ENCODE peak calls at places on chromosomes 3 and 15, in five cellular contexts. K, T, V, B and A are unnamed samples.

GRCh38 chr15:43215961-43216360 is 4.9 kb downstream of the EPB42 start:
- DNase-seq in B (peak; percentile 72), K (no peak), V (no peak), T (no peak), A (no peak)

GRCh38 chr3:40337136-40338108 is 27.9 kb downstream of the EIF1B start:
- DNase-seq in V (no peak), K (no peak), B (no peak), T (no peak), A (no peak)

GRCh38 chr3:38487323-38487722 is 8.8 kb upstream of the EXOG start:
- DNase-seq in T (no peak), V (no peak), B (no peak), K (no peak), A (no peak)

GRCh38 chr15:67142142-67143092 is 77.0 kb downstream of the SMAD3 start:
- DNase-seq in V (peak; percentile 94), K (no peak), T (no peak), B (peak; percentile 57), A (no peak)

GRCh38 chr15:60477991-60478632 is 830 bp downstream of the ICE2 start:
- DNase-seq in K (no peak), B (peak; percentile 6), V (peak; percentile 64), T (no peak), A (no peak)

GRCh38 chr15:60634815-60635214 is 155.9 kb upstream of the ICE2 start:
- DNase-seq in K (no peak), V (no peak), T (no peak), B (peak; percentile 45), A (no peak)

GRCh38 chr3:132874701-132875100 is 152.5 kb upstream of the NPHP3 start:
- DNase-seq in K (no peak), B (no peak), T (no peak), V (no peak), A (no peak)

GRCh38 chr15:88834211-88834812 is 31.1 kb downstream of the ACAN start:
- DNase-seq in B (peak; percentile 27), T (peak; percentile 13), V (peak; percentile 50), K (peak; percentile 50), A (peak; percentile 72)

GRCh38 chr15:32656091-32656860 is 14.8 kb downstream of the SCG5 start:
- DNase-seq in V (no peak), T (no peak), B (no peak), K (no peak), A (no peak)

GRCh38 chr15:90564109-90564508 is 34.4 kb downstream of the CRTC3 start:
- DNase-seq in B (no peak), T (no peak), V (no peak), K (no peak), A (no peak)

GRCh38 chr3:123423026-123423425 is 25.9 kb downstream of the ADCY5 start:
- DNase-seq in B (no peak), V (no peak), K (no peak), T (no peak), A (no peak)

GRCh38 chr3:25817107-25817506 is 27.2 kb downstream of the OXSM start:
- DNase-seq in T (no peak), V (no peak), B (no peak), K (no peak), A (no peak)

GRCh38 chr3:172592898-172593669 is 69.9 kb upstream of the TNFSF10 start:
- DNase-seq in V (no peak), K (no peak), T (no peak), B (peak; percentile 23), A (no peak)

GRCh38 chr3:27657871-27658270 is 64.3 kb downstream of the EOMES start:
- DNase-seq in B (no peak), K (no peak), T (no peak), V (no peak), A (no peak)

GRCh38 chr3:186360779-186361178 is 1.3 kb downstream of the DGKG start:
- DNase-seq in T (no peak), B (no peak), K (peak; percentile 24), V (no peak), A (peak; percentile 39)

GRCh38 chr15:55327392-55327791 is 8.4 kb downstream of the PIGB start:
- DNase-seq in V (no peak), K (no peak), T (no peak), B (no peak), A (no peak)

GRCh38 chr3:50122661-50123391 is 32.3 kb upstream of the SEMA3F start:
- DNase-seq in T (no peak), B (no peak), K (no peak), V (no peak), A (no peak)

GRCh38 chr3:177618873-177619771 is 421.8 kb upstream of the TBL1XR1 start:
- DNase-seq in T (no peak), V (no peak), B (no peak), K (no peak), A (no peak)

GRCh38 chr3:32575451-32575850 is 4.8 kb upstream of the DYNC1LI1 start:
- DNase-seq in V (peak; percentile 35), B (peak; percentile 47), K (no peak), T (no peak), A (no peak)

GRCh38 chr3:159996018-159996417 is 7.4 kb downstream of the IL12A start:
- DNase-seq in B (no peak), K (no peak), T (no peak), V (no peak), A (no peak)

GRCh38 chr3:124885466-124886167 is 1.5 kb downstream of the ITGB5 start:
- DNase-seq in B (no peak), K (peak; percentile 26), V (peak; percentile 56), T (no peak), A (peak; percentile 51)

GRCh38 chr3:43581343-43581742 is 40.5 kb downstream of the ANO10 start:
- DNase-seq in V (no peak), T (no peak), B (no peak), K (no peak), A (no peak)

GRCh38 chr3:10753964-10754363 is 62.1 kb upstream of the SLC6A11 start:
- DNase-seq in T (no peak), V (peak; percentile 28), B (peak; percentile 73), K (peak; percentile 66), A (peak; percentile 83)

GRCh38 chr15:57541805-57542504 is 49.7 kb upstream of the MYZAP start:
- DNase-seq in T (no peak), K (peak; percentile 57), V (peak; percentile 76), B (peak; percentile 84), A (peak; percentile 67)

GRCh38 chr15:63942486-63943365 is 103.6 kb downstream of the DAPK2 start:
- DNase-seq in V (no peak), B (no peak), T (no peak), K (no peak), A (peak; percentile 20)

GRCh38 chr3:113496924-113497323 is 18.0 kb downstream of the SPICE1 start:
- DNase-seq in T (no peak), V (peak; percentile 61), K (no peak), B (no peak), A (no peak)

GRCh38 chr3:145411605-145412004 is 749.4 kb downstream of the PLOD2 start:
- DNase-seq in V (no peak), T (no peak), B (no peak), K (no peak), A (no peak)

GRCh38 chr3:47617061-47618010 is 38.7 kb upstream of the CSPG5 start:
- DNase-seq in T (no peak), K (no peak), B (no peak), V (peak; percentile 50), A (no peak)

GRCh38 chr3:139541156-139541897 is 1.8 kb upstream of the RBP1 start:
- DNase-seq in K (no peak), B (no peak), V (no peak), T (no peak), A (no peak)

GRCh38 chr3:58038675-58039302 is 30.6 kb downstream of the FLNB start:
- DNase-seq in K (no peak), V (no peak), T (no peak), B (peak; percentile 56), A (no peak)

GRCh38 chr3:58039609-58040008 is 31.4 kb downstream of the FLNB start:
- DNase-seq in V (no peak), K (no peak), B (no peak), T (no peak), A (no peak)

GRCh38 chr3:58036287-58037032 is 28.2 kb downstream of the FLNB start:
- DNase-seq in V (no peak), K (no peak), B (peak; percentile 32), T (no peak), A (no peak)

GRCh38 chr3:58035512-58035867 is 27.3 kb downstream of the FLNB start:
- DNase-seq in K (no peak), T (no peak), B (no peak), V (no peak), A (no peak)

DNA sequence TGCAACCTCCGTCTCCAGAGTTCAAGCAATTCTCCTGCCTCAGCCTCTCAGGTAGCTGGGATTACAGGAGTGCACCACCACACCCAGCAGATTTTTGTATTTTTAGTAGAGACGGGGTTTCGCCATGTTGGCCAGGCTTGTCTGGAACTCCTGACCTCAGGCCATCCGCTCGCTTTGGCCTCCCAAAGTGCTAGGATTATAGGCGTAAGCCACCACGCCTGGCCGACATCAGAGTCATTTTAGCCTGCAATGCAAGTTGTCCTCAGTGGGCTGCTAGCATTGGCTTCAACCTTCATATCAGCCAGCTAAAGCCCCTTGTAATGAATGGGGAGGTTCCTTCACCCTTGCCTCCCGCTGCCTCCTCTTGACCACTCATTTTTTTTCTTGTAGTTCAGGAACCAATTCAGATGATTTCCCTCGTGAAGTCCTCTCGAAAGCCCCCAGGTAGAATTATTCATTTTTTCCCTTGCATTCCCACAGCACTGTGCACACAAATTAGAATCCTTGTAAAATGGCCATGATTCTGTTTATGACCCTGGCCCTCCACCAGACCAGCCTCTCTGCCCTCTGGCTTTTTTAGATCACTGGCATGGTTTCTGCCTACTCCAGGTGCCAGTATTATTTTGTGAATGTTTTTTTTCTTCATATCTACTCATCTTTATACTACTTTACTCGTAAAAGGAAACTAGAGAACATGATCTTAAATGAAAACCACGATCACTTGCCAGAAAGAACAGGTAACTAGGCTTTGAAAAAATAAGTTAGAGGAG is 29.1 kb downstream of the FLNB start:
- DNase-seq in K (no peak), T (no peak), V (no peak), B (peak; percentile 77), A (no peak)
- H3K4me1 ChIP-seq in K (peaks cover 8% of the 10 kb centered on the region), T (peaks cover 26% of the 10 kb centered on the region), V (peaks cover 35% of the 10 kb centered on the region), B (peaks cover 39% of the 10 kb centered on the region), A (peaks cover 28% of the 10 kb centered on the region)

GRCh38 chr15:31338879-31339557 is 12.4 kb downstream of the KLF13 start:
- DNase-seq in V (peak; percentile 81), T (no peak), B (peak; percentile 52), K (no peak), A (peak; percentile 47)
- H2BK5ac ChIP-seq in V (no peak overlapping the region), T (peak overlapping the region; percentile 7), B (no peak overlapping the region), K (no peak overlapping the region), A (no peak overlapping the region)

GRCh38 chr3:94978076-94978475 is 915.2 kb downstream of the NSUN3 start:
- DNase-seq in K (no peak), V (no peak), B (no peak), T (no peak), A (no peak)
- H2BK12ac ChIP-seq in K (no peak overlapping the region), V (no peak overlapping the region), B (no peak overlapping the region), T (no peak overlapping the region), A (no peak overlapping the region)

GRCh38 chr15:40103124-40103858 is 5.4 kb downstream of the BMF start:
- DNase-seq in K (no peak), B (peak; percentile 85), T (no peak), V (peak; percentile 81), A (peak; percentile 92)

GRCh38 chr15:40098489-40099261 is 10.0 kb downstream of the BMF start:
- DNase-seq in K (no peak), T (no peak), B (peak; percentile 52), V (peak; percentile 99), A (peak; percentile 50)

GRCh38 chr15:40097968-40098476 is 10.7 kb downstream of the BMF start:
- DNase-seq in B (no peak), T (no peak), K (no peak), V (peak; percentile 60), A (no peak)

GRCh38 chr15:40100947-40101905 is 7.5 kb downstream of the BMF start:
- DNase-seq in T (no peak), B (no peak), V (no peak), K (no peak), A (no peak)

GRCh38 chr15:40100133-40100946 is 8.3 kb downstream of the BMF start:
- DNase-seq in K (no peak), V (no peak), T (no peak), B (no peak), A (no peak)
- H3K4me1 ChIP-seq in K (peaks cover 29% of the 10 kb centered on the region), V (peaks cover 66% of the 10 kb centered on the region), T (peaks cover 32% of the 10 kb centered on the region), B (peaks cover 67% of the 10 kb centered on the region), A (peaks cover 32% of the 10 kb centered on the region)